ENCODE peak calls at places on chromosomes 13 and 19, in four cellular contexts. One of them, this sample, is unnamed.

GRCh38 chr19:30722801-30723200 is 350.6 kb downstream of the ZNF536 start:
- DNase-seq in Karpas-422: no peak
- DNase-seq in fibroblast of lung: no peak
- DNase-seq in PC-9: no peak
- DNase-seq in this sample: no peak

GRCh38 chr19:41339936-41340335 is 13.8 kb downstream of the TGFB1 start:
- DNase-seq in PC-9: no peak
- DNase-seq in Karpas-422: no peak
- DNase-seq in fibroblast of lung: no peak
- DNase-seq in this sample: no peak

GRCh38 chr19:31402529-31402928 is 53.3 kb upstream of the TSHZ3 start:
- DNase-seq in PC-9: no peak
- DNase-seq in fibroblast of lung: no peak
- DNase-seq in Karpas-422: no peak
- DNase-seq in this sample: no peak

GRCh38 chr13:46403851-46404731 is 17.0 kb upstream of the RUBCNL start:
- DNase-seq in Karpas-422: no peak
- DNase-seq in PC-9: no peak
- DNase-seq in fibroblast of lung: no peak
- DNase-seq in this sample: no peak

GRCh38 chr19:50546527-50547221 is 21.6 kb downstream of the LRRC4B start:
- DNase-seq in fibroblast of lung: no peak
- DNase-seq in PC-9: no peak
- DNase-seq in Karpas-422: no peak
- DNase-seq in this sample: no peak

GRCh38 chr19:19613456-19613855 is 5.0 kb downstream of the PBX4 start:
- DNase-seq in PC-9: peak; percentile 90
- DNase-seq in Karpas-422: no peak
- DNase-seq in fibroblast of lung: no peak
- DNase-seq in this sample: no peak

GRCh38 chr13:85538957-85539356 is 260.3 kb downstream of the SLITRK6 start:
- DNase-seq in fibroblast of lung: no peak
- DNase-seq in Karpas-422: no peak
- DNase-seq in PC-9: no peak
- DNase-seq in this sample: no peak

GRCh38 chr19:13887039-13887438 is 10.1 kb downstream of the NANOS3 start:
- DNase-seq in PC-9: no peak
- DNase-seq in Karpas-422: no peak
- DNase-seq in fibroblast of lung: no peak
- DNase-seq in this sample: no peak

GRCh38 chr19:32067686-32068085 is 277.7 kb upstream of the ZNF507 start:
- DNase-seq in PC-9: no peak
- DNase-seq in fibroblast of lung: no peak
- DNase-seq in Karpas-422: no peak
- DNase-seq in this sample: no peak

GRCh38 chr19:7862413-7862951 is 11.7 kb downstream of the PRR36 start:
- DNase-seq in Karpas-422: peak; percentile 52
- DNase-seq in fibroblast of lung: peak; percentile 52
- DNase-seq in PC-9: no peak
- DNase-seq in this sample: peak; percentile 93

GRCh38 chr19:52398091-52398461 is 427 bp downstream of the ZNF528 start:
- DNase-seq in PC-9: no peak
- DNase-seq in fibroblast of lung: no peak
- DNase-seq in Karpas-422: no peak
- DNase-seq in this sample: peak; percentile 31

GRCh38 chr13:22927008-22927393 is 253.8 kb upstream of the SGCG start:
- DNase-seq in PC-9: no peak
- DNase-seq in fibroblast of lung: no peak
- DNase-seq in Karpas-422: no peak
- DNase-seq in this sample: no peak

GRCh38 chr13:84096221-84096620 is 213.9 kb upstream of the SLITRK1 start:
- DNase-seq in fibroblast of lung: peak; percentile 3
- DNase-seq in Karpas-422: no peak
- DNase-seq in PC-9: no peak
- DNase-seq in this sample: no peak

GRCh38 chr19:45873219-45873772 is 9.2 kb downstream of the FOXA3 start:
- DNase-seq in PC-9: no peak
- DNase-seq in Karpas-422: no peak
- DNase-seq in fibroblast of lung: no peak
- DNase-seq in this sample: no peak

GRCh38 chr19:3457531-3458228 is 22.6 kb downstream of the SMIM24 start:
- DNase-seq in PC-9: no peak
- DNase-seq in Karpas-422: peak; percentile 61
- DNase-seq in fibroblast of lung: peak; percentile 39
- DNase-seq in this sample: no peak

GRCh38 chr13:62407871-62408270 is 992.2 kb upstream of the PCDH20 start:
- DNase-seq in PC-9: no peak
- DNase-seq in Karpas-422: no peak
- DNase-seq in fibroblast of lung: no peak
- DNase-seq in this sample: no peak

GRCh38 chr19:57016491-57016890 is 103.3 kb upstream of the USP29 start:
- DNase-seq in fibroblast of lung: no peak
- DNase-seq in Karpas-422: no peak
- DNase-seq in PC-9: no peak
- DNase-seq in this sample: no peak
- H3K9me3 ChIP-seq in fibroblast of lung: no peaks in the 10 kb centered on the region
- H3K9me3 ChIP-seq in Karpas-422: peaks cover 12% of the 10 kb centered on the region
- H3K9me3 ChIP-seq in PC-9: no peaks in the 10 kb centered on the region
- H3K9me3 ChIP-seq in this sample: no peaks in the 10 kb centered on the region

GRCh38 chr13:97977982-97978381 is 24.5 kb downstream of the IPO5 start:
- DNase-seq in PC-9: no peak
- DNase-seq in Karpas-422: no peak
- DNase-seq in fibroblast of lung: no peak
- DNase-seq in this sample: no peak
- H3K4me2 ChIP-seq in PC-9: peak overlapping the region; percentile 91
- H3K4me2 ChIP-seq in Karpas-422: peak overlapping the region; percentile 83
- H3K4me2 ChIP-seq in fibroblast of lung: peak overlapping the region; percentile 80
- H3K4me2 ChIP-seq in this sample: peak overlapping the region; percentile 81

GRCh38 chr13:33485247-33485646 is 199.7 kb upstream of the STARD13 start:
- DNase-seq in fibroblast of lung: no peak
- DNase-seq in Karpas-422: no peak
- DNase-seq in PC-9: no peak
- DNase-seq in this sample: no peak
- H3K9me3 ChIP-seq in fibroblast of lung: no peaks in the 10 kb centered on the region
- H3K9me3 ChIP-seq in Karpas-422: peaks cover 6% of the 10 kb centered on the region
- H3K9me3 ChIP-seq in PC-9: peaks cover 17% of the 10 kb centered on the region
- H3K9me3 ChIP-seq in this sample: no peaks in the 10 kb centered on the region

GRCh38 chr19:17576758-17577532 is 21.5 kb downstream of the COLGALT1 start:
- DNase-seq in fibroblast of lung: peak; percentile 39
- DNase-seq in PC-9: peak; percentile 45
- DNase-seq in Karpas-422: peak; percentile 79
- DNase-seq in this sample: peak; percentile 73
- H3K4me2 ChIP-seq in fibroblast of lung: no peak overlapping the region
- H3K4me2 ChIP-seq in PC-9: no peak overlapping the region
- H3K4me2 ChIP-seq in Karpas-422: no peak overlapping the region
- H3K4me2 ChIP-seq in this sample: no peak overlapping the region

DNA sequence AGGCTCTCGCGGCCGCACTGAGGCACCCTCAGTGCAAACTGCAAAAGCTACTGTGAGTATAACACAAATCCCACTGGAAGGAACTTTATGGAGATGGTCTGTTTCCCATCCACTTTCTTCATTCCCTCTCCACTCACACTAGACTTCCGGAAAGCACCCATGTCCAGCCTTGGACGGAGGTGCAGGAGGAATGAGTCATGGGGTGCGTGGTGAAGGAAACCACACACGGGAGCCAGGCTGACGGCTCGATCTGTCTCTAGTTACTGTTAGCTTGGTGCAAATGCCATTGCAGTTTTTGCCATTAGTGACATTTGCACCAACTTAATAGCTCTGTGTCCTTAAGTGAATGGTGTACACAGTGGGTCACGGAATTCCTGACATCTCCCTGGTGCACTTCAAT is 14.6 kb downstream of the NLRP8 start:
- DNase-seq in PC-9: no peak
- DNase-seq in Karpas-422: no peak
- DNase-seq in fibroblast of lung: no peak
- DNase-seq in this sample: no peak
- H3K9me3 ChIP-seq in PC-9: no peaks in the 10 kb centered on the region
- H3K9me3 ChIP-seq in Karpas-422: no peaks in the 10 kb centered on the region
- H3K9me3 ChIP-seq in fibroblast of lung: no peaks in the 10 kb centered on the region
- H3K9me3 ChIP-seq in this sample: no peaks in the 10 kb centered on the region

DNA sequence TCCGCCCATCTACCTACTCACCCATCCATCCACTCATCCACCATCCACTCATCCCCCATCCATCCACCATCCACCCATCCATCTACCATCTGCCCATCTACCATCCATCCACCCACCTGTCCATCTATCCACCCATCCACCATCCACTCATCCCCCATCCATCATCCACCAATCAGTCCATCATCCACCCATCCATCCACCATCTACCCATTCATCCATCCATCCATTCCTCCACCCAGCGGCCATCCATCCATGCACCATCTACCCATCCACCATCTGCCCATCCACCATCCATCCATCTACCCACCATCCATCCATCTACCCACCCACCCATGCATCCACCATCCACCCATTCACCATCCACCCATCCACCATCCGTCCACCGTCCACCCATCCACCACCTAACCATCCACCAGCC is 13.6 kb upstream of the JUND start:
- DNase-seq in fibroblast of lung: no peak
- DNase-seq in PC-9: no peak
- DNase-seq in Karpas-422: no peak
- DNase-seq in this sample: no peak
- H3K4me2 ChIP-seq in fibroblast of lung: no peak overlapping the region
- H3K4me2 ChIP-seq in PC-9: no peak overlapping the region
- H3K4me2 ChIP-seq in Karpas-422: no peak overlapping the region
- H3K4me2 ChIP-seq in this sample: no peak overlapping the region

GRCh38 chr19:36750066-36750691 is 22.4 kb downstream of the ZNF850 start:
- DNase-seq in PC-9: no peak
- DNase-seq in fibroblast of lung: no peak
- DNase-seq in Karpas-422: no peak
- DNase-seq in this sample: no peak

GRCh38 chr19:36745870-36746269 is 26.7 kb downstream of the ZNF850 start:
- DNase-seq in PC-9: peak; percentile 46
- DNase-seq in Karpas-422: no peak
- DNase-seq in fibroblast of lung: no peak
- DNase-seq in this sample: no peak

GRCh38 chr19:36747750-36748149 is 24.9 kb downstream of the ZNF850 start:
- DNase-seq in PC-9: no peak
- DNase-seq in fibroblast of lung: no peak
- DNase-seq in Karpas-422: no peak
- DNase-seq in this sample: no peak

GRCh38 chr19:36748431-36749275 is 24.0 kb downstream of the ZNF850 start:
- DNase-seq in fibroblast of lung: no peak
- DNase-seq in PC-9: no peak
- DNase-seq in Karpas-422: no peak
- DNase-seq in this sample: no peak
- H3K9me3 ChIP-seq in fibroblast of lung: peaks cover 3% of the 10 kb centered on the region
- H3K9me3 ChIP-seq in PC-9: peaks cover 73% of the 10 kb centered on the region
- H3K9me3 ChIP-seq in Karpas-422: peaks cover 66% of the 10 kb centered on the region
- H3K9me3 ChIP-seq in this sample: peaks cover 90% of the 10 kb centered on the region